ENCODE peak calls at places on chromosomes 3 and 15, in seven cellular contexts. Z is tibial artery, J is ovary, L is H9, I is neural progenitor cell, V is psoas muscle, D is endodermal cell. K is an unnamed sample.

GRCh38 chr15:81111018-81111417 is 23.1 kb upstream of the CFAP161 start:
- DNase-seq in Z (no peak), J (no peak), L (no peak), I (no peak), V (no peak), D (no peak), K (no peak)

GRCh38 chr3:33786565-33787327 is 11.7 kb upstream of the PDCD6IP start:
- DNase-seq in Z (no peak), J (no peak), L (no peak), I (no peak), V (no peak), D (peak; percentile 57), K (no peak)

GRCh38 chr3:176055851-176056250 is 1141.4 kb downstream of the TBL1XR1 start:
- DNase-seq in Z (no peak), J (no peak), L (no peak), I (no peak), V (no peak), D (no peak), K (no peak)

GRCh38 chr3:55624238-55624637 is 137.1 kb upstream of the WNT5A start:
- DNase-seq in Z (no peak), J (no peak), L (no peak), I (no peak), V (no peak), D (no peak), K (no peak)

GRCh38 chr15:56371495-56372147 is 6.4 kb downstream of the TEX9 start:
- DNase-seq in Z (no peak), J (no peak), L (no peak), I (no peak), V (no peak), D (no peak), K (no peak)

GRCh38 chr15:60583946-60584345 is 105.0 kb upstream of the ICE2 start:
- DNase-seq in Z (no peak), J (no peak), L (no peak), I (no peak), V (no peak), D (peak; percentile 68), K (no peak)

GRCh38 chr3:41441139-41441538 is 241.8 kb downstream of the CTNNB1 start:
- DNase-seq in Z (no peak), J (no peak), L (no peak), I (no peak), V (no peak), D (no peak), K (no peak)

GRCh38 chr15:64634576-64635485 is 140.6 kb downstream of the RBPMS2 start:
- DNase-seq in Z (no peak), J (no peak), L (peak; percentile 81), I (peak; percentile 78), V (no peak), D (peak; percentile 94), K (no peak)

GRCh38 chr15:72801590-72802345 is 18.2 kb upstream of the ADPGK start:
- DNase-seq in Z (no peak), J (no peak), L (no peak), I (no peak), V (no peak), D (no peak), K (no peak)

GRCh38 chr3:56839784-56840724 is 38.3 kb upstream of the ARHGEF3 start:
- DNase-seq in Z (no peak), J (no peak), L (no peak), I (no peak), V (no peak), D (no peak), K (no peak)

GRCh38 chr3:55690746-55691540 is 203.8 kb upstream of the WNT5A start:
- DNase-seq in Z (no peak), J (no peak), L (peak; percentile 83), I (peak; percentile 83), V (no peak), D (peak; percentile 87), K (no peak)

GRCh38 chr15:42736178-42736792 is 643 bp downstream of the CDAN1 start:
- DNase-seq in Z (peak; percentile 17), J (peak; percentile 55), L (no peak), I (peak; percentile 70), V (peak; percentile 27), D (peak; percentile 73), K (no peak)

GRCh38 chr15:92974183-92974915 is 74.2 kb downstream of the CHD2 start:
- DNase-seq in Z (no peak), J (no peak), L (no peak), I (no peak), V (no peak), D (no peak), K (no peak)

GRCh38 chr15:94206463-94207167 is 24.7 kb upstream of the MCTP2 start:
- DNase-seq in Z (no peak), J (no peak), L (no peak), I (no peak), V (no peak), D (no peak), K (no peak)

GRCh38 chr15:93066834-93067648 is 22.0 kb downstream of the RGMA start:
- DNase-seq in Z (peak; percentile 60), J (no peak), L (no peak), I (no peak), V (no peak), D (no peak), K (no peak)

GRCh38 chr15:83605595-83605994 is 48.3 kb upstream of the ADAMTSL3 start:
- DNase-seq in Z (peak; percentile 58), J (peak; percentile 28), L (no peak), I (no peak), V (peak; percentile 57), D (no peak), K (no peak)

GRCh38 chr3:71227344-71227743 is 356.2 kb downstream of the FOXP1 start:
- DNase-seq in Z (no peak), J (no peak), L (no peak), I (no peak), V (no peak), D (no peak), K (no peak)

GRCh38 chr15:77541421-77542181 is 91.1 kb downstream of the LINGO1 start:
- DNase-seq in Z (no peak), J (peak; percentile 45), L (no peak), I (peak; percentile 69), V (no peak), D (peak; percentile 69), K (no peak)

GRCh38 chr3:127263586-127264231 is 24.1 kb downstream of the PRR20G start:
- DNase-seq in Z (no peak), J (no peak), L (no peak), I (no peak), V (no peak), D (no peak), K (no peak)

GRCh38 chr3:190003730-190004129 is 117.0 kb downstream of the P3H2 start:
- DNase-seq in Z (no peak), J (no peak), L (no peak), I (no peak), V (no peak), D (no peak), K (no peak)

GRCh38 chr15:69056365-69056764 is 41.9 kb downstream of the NOX5 start:
- DNase-seq in Z (no peak), J (no peak), L (no peak), I (no peak), V (no peak), D (peak; percentile 70), K (no peak)

DNA sequence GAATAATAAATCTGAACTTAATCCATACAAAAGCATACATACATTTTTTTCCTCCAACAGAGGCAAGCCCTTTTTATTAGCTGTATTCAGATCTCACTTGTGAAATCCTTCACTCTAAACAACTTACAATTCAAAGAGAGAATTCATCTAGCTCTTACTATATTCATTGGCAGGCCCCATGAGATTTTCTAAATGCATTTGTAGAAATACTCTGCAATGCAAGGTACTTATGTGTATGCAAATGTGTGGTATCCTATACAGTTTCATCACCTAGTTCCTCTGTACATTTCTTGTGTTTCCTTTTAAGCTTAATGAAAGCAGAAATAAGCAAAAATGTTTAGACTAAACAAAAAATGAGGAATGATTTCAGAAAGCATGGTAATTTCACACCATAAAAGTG is 224.2 kb downstream of the ROBO1 start:
- DNase-seq in Z (no peak), J (no peak), L (no peak), I (no peak), V (no peak), D (no peak), K (no peak)
- H3K9me3 ChIP-seq in Z (no peaks in the 10 kb centered on the region), J (no peaks in the 10 kb centered on the region), L (no peaks in the 10 kb centered on the region), I (no peaks in the 10 kb centered on the region), V (no peaks in the 10 kb centered on the region), D (no peaks in the 10 kb centered on the region), K (no peaks in the 10 kb centered on the region)

GRCh38 chr15:100196326-100197058 is 145.3 kb downstream of the ADAMTS17 start:
- DNase-seq in Z (no peak), J (no peak), L (no peak), I (no peak), V (no peak), D (peak; percentile 38), K (no peak)

GRCh38 chr15:100193277-100193860 is 148.4 kb downstream of the ADAMTS17 start:
- DNase-seq in Z (no peak), J (no peak), L (no peak), I (no peak), V (no peak), D (peak; percentile 34), K (no peak)

GRCh38 chr15:100198442-100198841 is 143.3 kb downstream of the ADAMTS17 start:
- DNase-seq in Z (no peak), J (no peak), L (no peak), I (no peak), V (no peak), D (no peak), K (no peak)

GRCh38 chr15:100192092-100192695 is 149.6 kb downstream of the ADAMTS17 start:
- DNase-seq in Z (no peak), J (no peak), L (peak; percentile 29), I (no peak), V (no peak), D (no peak), K (no peak)

GRCh38 chr15:100194955-100195354 is 146.8 kb downstream of the ADAMTS17 start:
- DNase-seq in Z (no peak), J (no peak), L (no peak), I (no peak), V (no peak), D (peak; percentile 36), K (no peak)
- H3K9me3 ChIP-seq in Z (no peaks in the 10 kb centered on the region), J (no peaks in the 10 kb centered on the region), L (no peaks in the 10 kb centered on the region), I (no peaks in the 10 kb centered on the region), V (no peaks in the 10 kb centered on the region), D (no peaks in the 10 kb centered on the region), K (no peaks in the 10 kb centered on the region)

GRCh38 chr3:191721983-191722382 is 261.0 kb downstream of the PYDC2 start:
- DNase-seq in Z (no peak), J (no peak), L (no peak), I (no peak), V (no peak), D (no peak), K (no peak)
- H3K9me3 ChIP-seq in Z (no peaks in the 10 kb centered on the region), J (no peaks in the 10 kb centered on the region), L (no peaks in the 10 kb centered on the region), I (no peaks in the 10 kb centered on the region), V (no peaks in the 10 kb centered on the region), D (no peaks in the 10 kb centered on the region), K (no peaks in the 10 kb centered on the region)

GRCh38 chr15:25236861-25237155 is 202.0 kb downstream of the UBE3A start:
- DNase-seq in Z (no peak), J (no peak), L (no peak), I (no peak), V (no peak), D (no peak), K (no peak)

GRCh38 chr15:25239471-25240345 is 199.1 kb downstream of the UBE3A start:
- DNase-seq in Z (peak; percentile 11), J (no peak), L (no peak), I (no peak), V (peak; percentile 1), D (no peak), K (no peak)

GRCh38 chr15:25238716-25239470 is 199.9 kb downstream of the UBE3A start:
- DNase-seq in Z (no peak), J (no peak), L (no peak), I (no peak), V (peak; percentile 0), D (no peak), K (no peak)

GRCh38 chr15:25237291-25237978 is 201.4 kb downstream of the UBE3A start:
- DNase-seq in Z (no peak), J (no peak), L (no peak), I (no peak), V (peak; percentile 6), D (no peak), K (no peak)

GRCh38 chr15:25238126-25238525 is 200.7 kb downstream of the UBE3A start:
- DNase-seq in Z (no peak), J (no peak), L (no peak), I (no peak), V (peak; percentile 6), D (no peak), K (no peak)
- H3K9me3 ChIP-seq in Z (no peaks in the 10 kb centered on the region), J (no peaks in the 10 kb centered on the region), L (peaks cover 69% of the 10 kb centered on the region), I (no peaks in the 10 kb centered on the region), V (no peaks in the 10 kb centered on the region), D (no peaks in the 10 kb centered on the region), K (no peaks in the 10 kb centered on the region)

K was measured in CD4-positive, alpha-beta T cell.